ENCODE peak calls at places on chromosomes 6 and 20, in ten cellular contexts. One of them, this sample, is unnamed.

GRCh38 chr20:50762435-50763201 is 31.2 kb downstream of the PARD6B start:
- DNase-seq in skeletal muscle cell: no peak
- DNase-seq in SW480: no peak
- DNase-seq in CD4-positive, alpha-beta T cell: no peak
- DNase-seq in RWPE1: peak; percentile 54
- DNase-seq in esophagus squamous epithelium: no peak
- DNase-seq in brain pericyte: no peak
- DNase-seq in heart right ventricle: peak; percentile 82
- DNase-seq in cardiac fibroblast: peak; percentile 65
- DNase-seq in left lung: peak; percentile 71
- DNase-seq in this sample: peak; percentile 91

GRCh38 chr6:143290206-143290605 is 160.3 kb downstream of the ADAT2 start:
- DNase-seq in SW480: no peak
- DNase-seq in cardiac fibroblast: no peak
- DNase-seq in skeletal muscle cell: no peak
- DNase-seq in heart right ventricle: no peak
- DNase-seq in esophagus squamous epithelium: no peak
- DNase-seq in CD4-positive, alpha-beta T cell: no peak
- DNase-seq in RWPE1: no peak
- DNase-seq in brain pericyte: no peak
- DNase-seq in left lung: peak; percentile 35
- DNase-seq in this sample: no peak

GRCh38 chr6:167787896-167788530 is 38.7 kb upstream of the AFDN start:
- DNase-seq in SW480: no peak
- DNase-seq in heart right ventricle: no peak
- DNase-seq in brain pericyte: no peak
- DNase-seq in esophagus squamous epithelium: no peak
- DNase-seq in CD4-positive, alpha-beta T cell: no peak
- DNase-seq in left lung: no peak
- DNase-seq in RWPE1: no peak
- DNase-seq in skeletal muscle cell: no peak
- DNase-seq in cardiac fibroblast: no peak
- DNase-seq in this sample: no peak

GRCh38 chr20:2874456-2874855 is 1.2 kb downstream of the PTPRA start:
- DNase-seq in CD4-positive, alpha-beta T cell: no peak
- DNase-seq in left lung: no peak
- DNase-seq in cardiac fibroblast: peak; percentile 26
- DNase-seq in RWPE1: no peak
- DNase-seq in esophagus squamous epithelium: no peak
- DNase-seq in SW480: no peak
- DNase-seq in skeletal muscle cell: no peak
- DNase-seq in heart right ventricle: no peak
- DNase-seq in brain pericyte: no peak
- DNase-seq in this sample: no peak

GRCh38 chr6:88671624-88672023 is 291.8 kb downstream of the RNGTT start:
- DNase-seq in CD4-positive, alpha-beta T cell: no peak
- DNase-seq in cardiac fibroblast: no peak
- DNase-seq in brain pericyte: no peak
- DNase-seq in RWPE1: no peak
- DNase-seq in left lung: no peak
- DNase-seq in heart right ventricle: no peak
- DNase-seq in SW480: no peak
- DNase-seq in skeletal muscle cell: no peak
- DNase-seq in esophagus squamous epithelium: no peak
- DNase-seq in this sample: no peak

GRCh38 chr6:35092362-35093117 is 48.6 kb downstream of the TCP11 start:
- DNase-seq in brain pericyte: no peak
- DNase-seq in RWPE1: peak; percentile 8
- DNase-seq in heart right ventricle: no peak
- DNase-seq in SW480: no peak
- DNase-seq in cardiac fibroblast: peak; percentile 79
- DNase-seq in left lung: no peak
- DNase-seq in skeletal muscle cell: peak; percentile 77
- DNase-seq in CD4-positive, alpha-beta T cell: no peak
- DNase-seq in esophagus squamous epithelium: no peak
- DNase-seq in this sample: no peak

GRCh38 chr6:148407372-148407771 is 64.7 kb downstream of the SASH1 start:
- DNase-seq in skeletal muscle cell: peak; percentile 90
- DNase-seq in heart right ventricle: peak; percentile 32
- DNase-seq in cardiac fibroblast: peak; percentile 98
- DNase-seq in RWPE1: peak; percentile 58
- DNase-seq in brain pericyte: peak; percentile 47
- DNase-seq in SW480: no peak
- DNase-seq in left lung: no peak
- DNase-seq in esophagus squamous epithelium: no peak
- DNase-seq in CD4-positive, alpha-beta T cell: no peak
- DNase-seq in this sample: no peak

GRCh38 chr6:97095466-97095865 is 170.9 kb downstream of the KLHL32 start:
- DNase-seq in left lung: no peak
- DNase-seq in heart right ventricle: no peak
- DNase-seq in RWPE1: no peak
- DNase-seq in CD4-positive, alpha-beta T cell: no peak
- DNase-seq in cardiac fibroblast: no peak
- DNase-seq in SW480: no peak
- DNase-seq in esophagus squamous epithelium: no peak
- DNase-seq in skeletal muscle cell: no peak
- DNase-seq in brain pericyte: no peak
- DNase-seq in this sample: no peak

GRCh38 chr6:36547646-36548400 is 544 bp upstream of the STK38 start:
- DNase-seq in RWPE1: no peak
- DNase-seq in cardiac fibroblast: no peak
- DNase-seq in heart right ventricle: no peak
- DNase-seq in CD4-positive, alpha-beta T cell: no peak
- DNase-seq in SW480: no peak
- DNase-seq in esophagus squamous epithelium: no peak
- DNase-seq in brain pericyte: no peak
- DNase-seq in left lung: no peak
- DNase-seq in skeletal muscle cell: no peak
- DNase-seq in this sample: no peak

GRCh38 chr6:163808871-163809270 is 394.4 kb downstream of the QKI start:
- DNase-seq in brain pericyte: no peak
- DNase-seq in esophagus squamous epithelium: no peak
- DNase-seq in CD4-positive, alpha-beta T cell: no peak
- DNase-seq in skeletal muscle cell: no peak
- DNase-seq in left lung: no peak
- DNase-seq in RWPE1: no peak
- DNase-seq in cardiac fibroblast: no peak
- DNase-seq in SW480: no peak
- DNase-seq in heart right ventricle: no peak
- DNase-seq in this sample: no peak

GRCh38 chr6:153131037-153131981 is at the start of gene RGS17:
- DNase-seq in brain pericyte: peak; percentile 16
- DNase-seq in left lung: peak; percentile 60
- DNase-seq in esophagus squamous epithelium: no peak
- DNase-seq in RWPE1: peak; percentile 84
- DNase-seq in heart right ventricle: peak; percentile 60
- DNase-seq in cardiac fibroblast: peak; percentile 76
- DNase-seq in CD4-positive, alpha-beta T cell: no peak
- DNase-seq in skeletal muscle cell: peak; percentile 52
- DNase-seq in SW480: peak; percentile 14
- DNase-seq in this sample: peak; percentile 38

GRCh38 chr20:44800398-44801046 is 9.8 kb downstream of the RIMS4 start:
- DNase-seq in RWPE1: no peak
- DNase-seq in SW480: no peak
- DNase-seq in left lung: no peak
- DNase-seq in CD4-positive, alpha-beta T cell: no peak
- DNase-seq in skeletal muscle cell: no peak
- DNase-seq in cardiac fibroblast: no peak
- DNase-seq in esophagus squamous epithelium: no peak
- DNase-seq in brain pericyte: no peak
- DNase-seq in heart right ventricle: no peak
- DNase-seq in this sample: no peak

GRCh38 chr20:39849664-39850063 is 839.4 kb downstream of the MAFB start:
- DNase-seq in heart right ventricle: peak; percentile 87
- DNase-seq in left lung: peak; percentile 65
- DNase-seq in cardiac fibroblast: peak; percentile 78
- DNase-seq in CD4-positive, alpha-beta T cell: no peak
- DNase-seq in SW480: no peak
- DNase-seq in esophagus squamous epithelium: no peak
- DNase-seq in RWPE1: peak; percentile 73
- DNase-seq in skeletal muscle cell: peak; percentile 85
- DNase-seq in brain pericyte: peak; percentile 76
- DNase-seq in this sample: peak; percentile 68

GRCh38 chr6:119612871-119613515 is 263.4 kb upstream of the MAN1A1 start:
- DNase-seq in heart right ventricle: no peak
- DNase-seq in esophagus squamous epithelium: no peak
- DNase-seq in cardiac fibroblast: peak; percentile 69
- DNase-seq in RWPE1: no peak
- DNase-seq in skeletal muscle cell: peak; percentile 42
- DNase-seq in left lung: no peak
- DNase-seq in CD4-positive, alpha-beta T cell: no peak
- DNase-seq in brain pericyte: no peak
- DNase-seq in SW480: no peak
- DNase-seq in this sample: no peak

GRCh38 chr20:330233-331149 is 5.1 kb downstream of the SOX12 start:
- DNase-seq in cardiac fibroblast: peak; percentile 80
- DNase-seq in CD4-positive, alpha-beta T cell: peak; percentile 39
- DNase-seq in esophagus squamous epithelium: no peak
- DNase-seq in brain pericyte: no peak
- DNase-seq in skeletal muscle cell: peak; percentile 21
- DNase-seq in SW480: peak; percentile 72
- DNase-seq in RWPE1: peak; percentile 68
- DNase-seq in left lung: no peak
- DNase-seq in heart right ventricle: no peak
- DNase-seq in this sample: peak; percentile 22

GRCh38 chr6:110491644-110492317 is 15.4 kb upstream of the SLC22A16 start:
- DNase-seq in brain pericyte: no peak
- DNase-seq in SW480: no peak
- DNase-seq in esophagus squamous epithelium: no peak
- DNase-seq in skeletal muscle cell: peak; percentile 33
- DNase-seq in CD4-positive, alpha-beta T cell: no peak
- DNase-seq in heart right ventricle: no peak
- DNase-seq in RWPE1: peak; percentile 84
- DNase-seq in cardiac fibroblast: peak; percentile 51
- DNase-seq in left lung: no peak
- DNase-seq in this sample: no peak

GRCh38 chr6:163334264-163334663 is 80.3 kb upstream of the QKI start:
- DNase-seq in left lung: no peak
- DNase-seq in heart right ventricle: no peak
- DNase-seq in esophagus squamous epithelium: no peak
- DNase-seq in CD4-positive, alpha-beta T cell: no peak
- DNase-seq in SW480: no peak
- DNase-seq in skeletal muscle cell: no peak
- DNase-seq in RWPE1: no peak
- DNase-seq in brain pericyte: no peak
- DNase-seq in cardiac fibroblast: no peak
- DNase-seq in this sample: no peak

GRCh38 chr6:110456694-110457093 is 19.7 kb downstream of the SLC22A16 start:
- DNase-seq in esophagus squamous epithelium: no peak
- DNase-seq in SW480: no peak
- DNase-seq in left lung: no peak
- DNase-seq in skeletal muscle cell: no peak
- DNase-seq in RWPE1: no peak
- DNase-seq in heart right ventricle: no peak
- DNase-seq in cardiac fibroblast: no peak
- DNase-seq in CD4-positive, alpha-beta T cell: no peak
- DNase-seq in brain pericyte: no peak
- DNase-seq in this sample: no peak

GRCh38 chr6:15405111-15405510 is 159.2 kb downstream of the JARID2 start:
- DNase-seq in heart right ventricle: no peak
- DNase-seq in esophagus squamous epithelium: no peak
- DNase-seq in brain pericyte: no peak
- DNase-seq in left lung: no peak
- DNase-seq in RWPE1: no peak
- DNase-seq in CD4-positive, alpha-beta T cell: no peak
- DNase-seq in SW480: no peak
- DNase-seq in cardiac fibroblast: no peak
- DNase-seq in skeletal muscle cell: no peak
- DNase-seq in this sample: no peak

GRCh38 chr6:130593200-130593599 is 227.4 kb downstream of the TMEM200A start:
- DNase-seq in left lung: no peak
- DNase-seq in brain pericyte: no peak
- DNase-seq in skeletal muscle cell: no peak
- DNase-seq in cardiac fibroblast: no peak
- DNase-seq in RWPE1: no peak
- DNase-seq in heart right ventricle: no peak
- DNase-seq in esophagus squamous epithelium: no peak
- DNase-seq in SW480: no peak
- DNase-seq in CD4-positive, alpha-beta T cell: no peak
- DNase-seq in this sample: no peak

GRCh38 chr20:1330075-1330830 is 1.3 kb upstream of the SDCBP2 start:
- DNase-seq in RWPE1: peak; percentile 44
- DNase-seq in brain pericyte: no peak
- DNase-seq in SW480: no peak
- DNase-seq in cardiac fibroblast: peak; percentile 87
- DNase-seq in left lung: peak; percentile 57
- DNase-seq in heart right ventricle: peak; percentile 63
- DNase-seq in skeletal muscle cell: no peak
- DNase-seq in CD4-positive, alpha-beta T cell: no peak
- DNase-seq in esophagus squamous epithelium: no peak
- DNase-seq in this sample: no peak

GRCh38 chr6:125906158-125906998 is 50.2 kb upstream of the HINT3 start:
- DNase-seq in CD4-positive, alpha-beta T cell: peak; percentile 25
- DNase-seq in heart right ventricle: peak; percentile 16
- DNase-seq in esophagus squamous epithelium: no peak
- DNase-seq in left lung: no peak
- DNase-seq in cardiac fibroblast: peak; percentile 55
- DNase-seq in SW480: peak; percentile 8
- DNase-seq in skeletal muscle cell: no peak
- DNase-seq in RWPE1: no peak
- DNase-seq in brain pericyte: no peak
- DNase-seq in this sample: no peak

GRCh38 chr20:33602826-33603590 is 59.1 kb upstream of the C20orf144 start:
- DNase-seq in left lung: no peak
- DNase-seq in heart right ventricle: no peak
- DNase-seq in cardiac fibroblast: peak; percentile 47
- DNase-seq in SW480: no peak
- DNase-seq in esophagus squamous epithelium: no peak
- DNase-seq in brain pericyte: no peak
- DNase-seq in skeletal muscle cell: no peak
- DNase-seq in RWPE1: no peak
- DNase-seq in CD4-positive, alpha-beta T cell: no peak
- DNase-seq in this sample: no peak

GRCh38 chr6:107618672-107619071 is 128.8 kb downstream of the SOBP start:
- DNase-seq in brain pericyte: no peak
- DNase-seq in skeletal muscle cell: no peak
- DNase-seq in esophagus squamous epithelium: no peak
- DNase-seq in cardiac fibroblast: no peak
- DNase-seq in left lung: no peak
- DNase-seq in SW480: no peak
- DNase-seq in RWPE1: no peak
- DNase-seq in heart right ventricle: no peak
- DNase-seq in CD4-positive, alpha-beta T cell: peak; percentile 11
- DNase-seq in this sample: no peak

GRCh38 chr20:47749367-47749766 is 35.9 kb downstream of the SULF2 start:
- DNase-seq in left lung: no peak
- DNase-seq in esophagus squamous epithelium: no peak
- DNase-seq in RWPE1: no peak
- DNase-seq in brain pericyte: no peak
- DNase-seq in CD4-positive, alpha-beta T cell: no peak
- DNase-seq in cardiac fibroblast: no peak
- DNase-seq in skeletal muscle cell: no peak
- DNase-seq in heart right ventricle: no peak
- DNase-seq in SW480: no peak
- DNase-seq in this sample: no peak

GRCh38 chr20:17992224-17992637 is 23.4 kb downstream of the MGME1 start:
- DNase-seq in SW480: no peak
- DNase-seq in left lung: no peak
- DNase-seq in cardiac fibroblast: peak; percentile 14
- DNase-seq in skeletal muscle cell: no peak
- DNase-seq in CD4-positive, alpha-beta T cell: no peak
- DNase-seq in heart right ventricle: no peak
- DNase-seq in brain pericyte: no peak
- DNase-seq in esophagus squamous epithelium: no peak
- DNase-seq in RWPE1: no peak
- DNase-seq in this sample: no peak

GRCh38 chr6:147201885-147202515 is 2.2 kb upstream of the STXBP5 start:
- DNase-seq in esophagus squamous epithelium: no peak
- DNase-seq in SW480: peak; percentile 66
- DNase-seq in cardiac fibroblast: peak; percentile 54
- DNase-seq in RWPE1: no peak
- DNase-seq in CD4-positive, alpha-beta T cell: no peak
- DNase-seq in heart right ventricle: no peak
- DNase-seq in brain pericyte: no peak
- DNase-seq in left lung: peak; percentile 38
- DNase-seq in skeletal muscle cell: no peak
- DNase-seq in this sample: no peak

GRCh38 chr20:53711333-53712211 is 117.9 kb upstream of the ZNF217 start:
- DNase-seq in brain pericyte: no peak
- DNase-seq in cardiac fibroblast: no peak
- DNase-seq in CD4-positive, alpha-beta T cell: no peak
- DNase-seq in left lung: no peak
- DNase-seq in esophagus squamous epithelium: no peak
- DNase-seq in RWPE1: no peak
- DNase-seq in SW480: no peak
- DNase-seq in heart right ventricle: no peak
- DNase-seq in skeletal muscle cell: no peak
- DNase-seq in this sample: no peak

This sample was measured in prostate gland.